ENCODE peak calls at places on chromosomes 12 and 14, in four cellular contexts. V is H9, N is H1, D is IMR-90. P is an unnamed sample.

GRCh38 chr12:120121766-120122293 is 5.3 kb upstream of the RAB35 start:
- DNase-seq in V (no peak), N (no peak), D (peak; percentile 13), P (no peak)

GRCh38 chr12:5318874-5319273 is 113.0 kb upstream of the NTF3 start:
- DNase-seq in D (peak; percentile 87), V (no peak), N (no peak), P (no peak)

GRCh38 chr12:74412607-74413230 is 124.9 kb upstream of the ATXN7L3B start:
- DNase-seq in D (peak; percentile 3), V (no peak), N (no peak), P (peak; percentile 19)

GRCh38 chr12:2035421-2036080 is 17.2 kb upstream of the CACNA1C start:
- DNase-seq in V (no peak), D (no peak), N (no peak), P (no peak)

GRCh38 chr14:68322970-68323620 is 469.8 kb downstream of the ZFP36L1 start:
- DNase-seq in V (no peak), D (no peak), N (no peak), P (no peak)

GRCh38 chr14:23361763-23362162 is 3.2 kb downstream of the EFS start:
- DNase-seq in V (no peak), D (no peak), N (no peak), P (no peak)

GRCh38 chr12:69239286-69239921 is at the start of gene CPSF6:
- DNase-seq in D (peak; percentile 84), N (peak; percentile 70), V (peak; percentile 98), P (peak; percentile 97)

GRCh38 chr14:78245238-78245637 is 75.1 kb downstream of the NRXN3 start:
- DNase-seq in D (no peak), V (no peak), N (no peak), P (no peak)

GRCh38 chr12:121789800-121790748 is 3.4 kb downstream of the RHOF start:
- DNase-seq in N (no peak), D (peak; percentile 34), V (no peak), P (peak; percentile 47)

GRCh38 chr12:7951671-7952070 is 15.7 kb upstream of the SLC2A3 start:
- DNase-seq in N (no peak), V (no peak), D (no peak), P (no peak)

GRCh38 chr14:33364536-33364935 is 425.9 kb downstream of the NPAS3 start:
- DNase-seq in N (no peak), V (no peak), D (no peak), P (peak; percentile 68)

GRCh38 chr12:9742665-9743064 is 9.8 kb upstream of the CLECL1 start:
- DNase-seq in N (no peak), V (no peak), D (no peak), P (no peak)

GRCh38 chr14:21861153-21861552 is 187.5 kb upstream of the OR4E1 start:
- DNase-seq in D (no peak), V (no peak), N (no peak), P (no peak)

GRCh38 chr14:42013560-42013959 is 406.9 kb downstream of the LRFN5 start:
- DNase-seq in D (peak; percentile 18), V (no peak), N (no peak), P (no peak)

GRCh38 chr12:58459191-58459590 is 461.1 kb downstream of the LRIG3 start:
- DNase-seq in N (no peak), D (peak; percentile 19), V (no peak), P (no peak)

GRCh38 chr14:89721330-89721729 is 233.2 kb downstream of the EFCAB11 start:
- DNase-seq in V (no peak), D (no peak), N (no peak), P (no peak)

GRCh38 chr14:73237219-73237785 is at the start of gene PAPLN:
- DNase-seq in N (no peak), D (no peak), V (no peak), P (peak; percentile 22)

GRCh38 chr12:50112456-50113218 is 601 bp downstream of the COX14 start:
- DNase-seq in D (no peak), V (no peak), N (peak; percentile 13), P (peak; percentile 86)

GRCh38 chr14:88289214-88289613 is 33.9 kb downstream of the KCNK10 start:
- DNase-seq in N (no peak), D (peak; percentile 13), V (no peak), P (peak; percentile 22)

GRCh38 chr12:27081668-27082091 is 698 bp downstream of the C12orf71 start:
- DNase-seq in N (peak; percentile 5), V (peak; percentile 76), D (peak; percentile 15), P (peak; percentile 79)

GRCh38 chr14:75373616-75374015 is 54.2 kb upstream of the JDP2 start:
- DNase-seq in V (no peak), D (no peak), N (no peak), P (no peak)

GRCh38 chr12:66365718-66366485 is 63.6 kb downstream of the HELB start:
- DNase-seq in N (no peak), D (peak; percentile 25), V (no peak), P (peak; percentile 65)

GRCh38 chr12:92297405-92297804 is 151.8 kb upstream of the BTG1 start:
- DNase-seq in D (no peak), N (no peak), V (no peak), P (no peak)

GRCh38 chr12:25806271-25806670 is 152.2 kb upstream of the RASSF8 start:
- DNase-seq in V (no peak), D (peak; percentile 72), N (no peak), P (no peak)

GRCh38 chr12:74922642-74923041 is 287.0 kb downstream of the KCNC2 start:
- DNase-seq in V (no peak), N (no peak), D (no peak), P (no peak)

GRCh38 chr12:2640709-2641108 is 154.1 kb upstream of the FKBP4 start:
- DNase-seq in N (no peak), D (peak; percentile 99), V (peak; percentile 56), P (peak; percentile 76)

GRCh38 chr12:132723015-132723763 is 12.5 kb downstream of the PGAM5 start:
- DNase-seq in N (no peak), D (peak; percentile 42), V (no peak), P (no peak)
- H3K27ac ChIP-seq in N (no peak overlapping the region), D (no peak overlapping the region), V (no peak overlapping the region), P (no peak overlapping the region)

DNA sequence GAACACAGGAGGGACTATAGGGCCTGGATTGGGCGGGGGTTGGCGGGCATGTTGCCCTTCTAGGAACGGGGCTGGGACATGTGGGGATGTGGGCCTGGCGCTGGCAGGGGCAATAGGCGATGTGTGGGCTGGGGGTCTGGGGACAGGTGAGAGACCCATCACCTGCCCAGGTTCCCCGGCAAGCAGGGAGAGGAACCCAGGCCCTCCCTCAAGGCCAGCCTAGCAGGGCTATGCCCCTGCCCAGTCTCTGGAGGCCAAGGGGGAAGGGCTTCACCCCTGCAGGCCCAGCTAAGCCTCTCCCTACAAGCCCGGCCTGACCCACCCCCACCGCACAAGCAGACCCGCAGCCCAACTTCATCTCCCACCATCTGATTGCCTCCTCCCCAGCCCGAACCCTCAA is 6.6 kb downstream of the JAG2 start:
- DNase-seq in D (no peak), V (no peak), N (no peak), P (peak; percentile 10)
- H3K23ac ChIP-seq in D (no peak overlapping the region), V (no peak overlapping the region), N (no peak overlapping the region), P (no peak overlapping the region)

DNA sequence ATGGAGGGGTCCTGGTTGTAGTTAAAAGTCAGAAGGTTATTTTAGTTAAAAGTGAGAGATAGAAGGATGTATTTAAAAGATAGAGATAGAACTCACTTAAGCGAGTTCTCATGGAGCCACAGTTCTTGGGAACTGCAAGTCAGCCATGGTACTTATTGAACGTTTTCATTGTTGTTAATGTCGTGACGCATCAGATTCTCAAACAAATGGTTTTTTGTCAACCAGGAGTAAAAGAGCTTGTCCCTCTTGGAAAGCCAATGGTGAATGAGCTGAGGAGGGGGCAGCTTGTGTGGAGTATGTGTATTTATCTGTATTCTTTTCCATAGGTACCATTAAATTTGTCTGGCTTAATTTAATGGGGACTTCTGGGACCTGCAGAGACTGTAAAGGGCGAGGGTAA is 68.6 kb downstream of the FIGNL2 start:
- DNase-seq in V (no peak), N (no peak), D (no peak), P (no peak)
- H4K5ac ChIP-seq in V (no peak overlapping the region), N (no peak overlapping the region), D (no peak overlapping the region), P (no peak overlapping the region)

GRCh38 chr14:100585448-100586152 is 1.6 kb downstream of the BEGAIN start:
- DNase-seq in D (no peak), V (no peak), N (no peak), P (no peak)
- H3K27ac ChIP-seq in D (no peak overlapping the region), V (no peak overlapping the region), N (no peak overlapping the region), P (no peak overlapping the region)

P was measured in mesendoderm.